ENCODE peak calls at places on chromosomes 16 and 17, in five cellular contexts. Q is ovary, R is right cardiac atrium, C is cardiac muscle cell, D is uterus. K is an unnamed sample. For H3K9me3, the result is how much of the 10 kb centered on the place peaks cover.

GRCh38 chr17:44601574-44602372 is 44.5 kb downstream of the FZD2 start:
- DNase-seq in D (no peak), Q (no peak), C (no peak), R (no peak), K (no peak)

GRCh38 chr16:53612003-53612402 is 91.7 kb downstream of the RPGRIP1L start:
- DNase-seq in Q (no peak), C (no peak), D (no peak), R (no peak), K (no peak)

GRCh38 chr16:3046506-3047386 is at the start of gene MMP25:
- DNase-seq in D (no peak), C (no peak), Q (no peak), R (no peak), K (no peak)

GRCh38 chr16:89176147-89176690 is 4.7 kb downstream of the CDH15 start:
- DNase-seq in D (no peak), R (no peak), Q (no peak), C (no peak), K (no peak)

GRCh38 chr17:27605409-27605808 is 25.6 kb upstream of the LGALS9 start:
- DNase-seq in R (no peak), Q (no peak), C (no peak), D (no peak), K (no peak)

GRCh38 chr17:43906951-43907424 is 348 bp downstream of the MPP2 start:
- DNase-seq in R (no peak), C (no peak), Q (peak), D (peak), K (no peak)

GRCh38 chr17:82232876-82233785 is 4.3 kb downstream of the SLC16A3 start:
- DNase-seq in R (no peak), C (no peak), Q (no peak), D (peak), K (no peak)

GRCh38 chr17:73641779-73642580 is 2.3 kb downstream of the SDK2 start:
- DNase-seq in Q (no peak), R (no peak), D (no peak), C (no peak), K (no peak)

GRCh38 chr17:34527908-34528470 is 51.4 kb upstream of the TMEM132E start:
- DNase-seq in R (no peak), Q (no peak), D (no peak), C (peak), K (no peak)

GRCh38 chr17:59680314-59680713 is 26.9 kb downstream of the PTRH2 start:
- DNase-seq in C (no peak), R (no peak), D (no peak), Q (no peak), K (no peak)

GRCh38 chr17:3009411-3009920 is 53.9 kb downstream of the OR1D5 start:
- DNase-seq in R (no peak), D (no peak), Q (peak), C (no peak), K (no peak)

GRCh38 chr16:11032922-11033291 is 88.5 kb downstream of the CLEC16A start:
- DNase-seq in C (peak), D (peak), Q (peak), R (peak), K (peak)

GRCh38 chr16:79599256-79599836 is 1.2 kb downstream of the MAF start:
- DNase-seq in C (peak), R (peak), Q (peak), D (no peak), K (peak)

GRCh38 chr17:49694847-49695697 is 12.7 kb downstream of the SLC35B1 start:
- DNase-seq in D (peak), R (peak), Q (peak), C (peak), K (peak)

GRCh38 chr16:87681990-87682570 is 79.8 kb downstream of the JPH3 start:
- DNase-seq in Q (no peak), D (no peak), C (no peak), R (no peak), K (no peak)

GRCh38 chr16:85464342-85465305 is 148.5 kb upstream of the GSE1 start:
- DNase-seq in Q (no peak), D (no peak), R (no peak), C (no peak), K (no peak)

DNA sequence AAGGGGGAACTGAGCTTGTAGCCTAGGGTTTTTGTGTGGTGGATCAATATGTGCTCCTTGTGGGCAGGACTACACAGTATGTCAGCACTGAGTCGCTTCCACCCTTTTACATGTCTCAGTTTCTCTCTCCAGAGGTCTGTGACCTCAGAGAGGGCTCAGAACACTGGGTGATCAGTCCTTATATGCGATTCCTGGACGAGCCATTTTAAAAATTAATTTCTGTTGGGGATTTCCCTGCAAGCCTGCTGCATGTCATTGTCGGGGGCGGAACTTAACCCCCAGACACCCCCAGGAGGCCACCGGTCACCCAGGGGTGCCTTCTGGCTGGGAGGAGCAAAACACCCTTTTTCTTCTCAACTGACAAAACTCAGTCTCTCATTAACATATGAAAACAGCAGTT is 14.1 kb downstream of the DHRS7B start:
- DNase-seq in R (no peak), D (no peak), Q (no peak), C (no peak), K (no peak)
- H3K9me3 ChIP-seq in R (under half), D (under half), Q (under half), C (under half), K (under half)

GRCh38 chr16:15979801-15980200 is 30.4 kb downstream of the ABCC1 start:
- DNase-seq in R (no peak), Q (no peak), D (no peak), C (no peak), K (no peak)

GRCh38 chr16:15973997-15974396 is 24.6 kb downstream of the ABCC1 start:
- DNase-seq in D (no peak), C (no peak), R (no peak), Q (no peak), K (no peak)

GRCh38 chr16:15976225-15976812 is 26.9 kb downstream of the ABCC1 start:
- DNase-seq in C (no peak), Q (no peak), D (no peak), R (no peak), K (no peak)

GRCh38 chr16:15975172-15975571 is 25.8 kb downstream of the ABCC1 start:
- DNase-seq in R (no peak), D (no peak), Q (no peak), C (no peak), K (no peak)

GRCh38 chr16:15976929-15977637 is 27.7 kb downstream of the ABCC1 start:
- DNase-seq in Q (no peak), D (no peak), C (no peak), R (peak), K (no peak)
- H3K9me3 ChIP-seq in Q (under half), D (under half), C (under half), R (under half), K (under half)

GRCh38 chr16:35210681-35211433 is 1751.4 kb downstream of the TP53TG3F start:
- DNase-seq in Q (no peak), C (no peak), D (no peak), R (no peak), K (no peak)
- H3K9me3 ChIP-seq in Q (under half), C (under half), D (under half), R (under half), K (under half)

GRCh38 chr16:35252356-35252936 is 1793.0 kb downstream of the TP53TG3F start:
- DNase-seq in D (no peak), C (no peak), Q (no peak), R (no peak), K (no peak)
- H3K9me3 ChIP-seq in D (under half), C (under half), Q (under half), R (under half), K (under half)

GRCh38 chr16:64736887-64737286 is 385.0 kb downstream of the CDH11 start:
- DNase-seq in D (no peak), Q (no peak), C (no peak), R (no peak), K (no peak)
- H3K9me3 ChIP-seq in D (under half), Q (under half), C (under half), R (under half), K (under half)

GRCh38 chr16:35557731-35558130 is 2098.3 kb downstream of the TP53TG3F start:
- DNase-seq in C (no peak), D (no peak), Q (no peak), R (no peak), K (no peak)
- H3K9me3 ChIP-seq in C (under half), D (under half), Q (under half), R (under half), K (under half)

DNA sequence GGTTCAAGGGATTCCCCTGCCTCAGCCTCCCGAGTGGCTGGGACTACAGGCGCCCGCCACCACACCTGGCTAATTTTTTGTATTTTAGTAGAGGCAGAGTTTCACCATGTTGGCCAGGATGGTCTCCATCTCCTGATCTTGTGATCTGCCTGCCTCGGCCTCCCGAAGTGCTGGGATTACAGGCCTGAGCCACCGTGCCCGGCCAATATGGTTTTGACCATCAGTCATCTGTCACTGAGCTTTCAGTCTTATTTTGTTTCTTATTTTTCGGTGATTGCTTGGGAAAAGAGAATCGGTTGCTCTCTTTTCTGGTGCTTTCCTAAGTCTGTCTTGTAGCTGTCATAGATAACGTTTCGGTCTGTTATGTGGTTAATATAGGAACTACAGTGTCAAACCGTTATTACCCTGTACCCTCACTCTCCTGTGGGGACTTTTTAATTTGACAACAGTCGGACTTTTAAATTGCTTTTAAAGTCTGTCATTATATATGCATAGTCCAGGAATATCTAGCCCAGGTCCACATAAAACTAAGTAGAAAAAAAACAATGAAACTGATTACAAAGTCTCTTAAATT is 453.4 kb downstream of the KCNJ18 start:
- DNase-seq in C (no peak), D (no peak), R (no peak), Q (no peak), K (no peak)
- H3K9me3 ChIP-seq in C (under half), D (under half), R (under half), Q (under half), K (under half)

GRCh38 chr16:967077-967541 is 3.7 kb downstream of the LMF1 start:
- DNase-seq in D (no peak), Q (no peak), R (no peak), C (no peak), K (no peak)
- H3K9me3 ChIP-seq in D (under half), Q (under half), R (under half), C (under half), K (under half)

GRCh38 chr16:35725949-35726348 is 2266.5 kb downstream of the TP53TG3F start:
- DNase-seq in R (no peak), C (no peak), Q (no peak), D (no peak), K (peak)
- H3K9me3 ChIP-seq in R (under half), C (under half), Q (under half), D (under half), K (half or more)

GRCh38 chr17:5179003-5179402 is 12.7 kb downstream of the ZNF594 start:
- DNase-seq in Q (no peak), C (no peak), R (no peak), D (no peak), K (no peak)

GRCh38 chr17:5183410-5183793 is 8.3 kb downstream of the ZNF594 start:
- DNase-seq in D (no peak), Q (no peak), C (no peak), R (no peak), K (no peak)

GRCh38 chr17:5181509-5182305 is 10.0 kb downstream of the ZNF594 start:
- DNase-seq in R (no peak), D (no peak), C (no peak), Q (no peak), K (no peak)

GRCh38 chr17:5182597-5183409 is 8.9 kb downstream of the ZNF594 start:
- DNase-seq in D (no peak), Q (no peak), R (no peak), C (no peak), K (no peak)

GRCh38 chr17:5184284-5184683 is 7.4 kb downstream of the ZNF594 start:
- DNase-seq in C (no peak), R (no peak), Q (no peak), D (no peak), K (no peak)
- H3K9me3 ChIP-seq in C (under half), R (under half), Q (half or more), D (half or more), K (half or more)

K was measured in heart right ventricle.